ENCODE peak calls at places on chromosomes 7 and 10, in six cellular contexts. Z, F, O, X, R and K are unnamed samples.

GRCh38 chr7:5607958-5608656 is 173.4 kb downstream of the RNF216 start:
- DNase-seq in X (no peak), Z (no peak), F (no peak), R (no peak), O (no peak), K (no peak)

GRCh38 chr10:58513189-58514101 is 773 bp downstream of the BICC1 start:
- DNase-seq in O (peak; percentile 1), R (peak; percentile 8), X (peak; percentile 9), F (peak; percentile 53), Z (peak; percentile 1), K (no peak)

GRCh38 chr7:80481196-80481884 is 30.5 kb downstream of the GNAT3 start:
- DNase-seq in X (peak; percentile 82), O (no peak), F (no peak), Z (no peak), R (no peak), K (no peak)

GRCh38 chr7:127654404-127655392 is 2.7 kb downstream of the SND1 start:
- DNase-seq in Z (peak; percentile 7), X (no peak), F (no peak), R (no peak), O (no peak), K (no peak)

GRCh38 chr10:6924166-6924565 is 344.1 kb upstream of the PRKCQ start:
- DNase-seq in O (no peak), Z (no peak), F (no peak), X (no peak), R (no peak), K (no peak)

GRCh38 chr7:84181628-84182027 is 13.0 kb downstream of the SEMA3A start:
- DNase-seq in X (no peak), F (no peak), R (no peak), Z (no peak), O (no peak), K (no peak)

GRCh38 chr10:29026065-29026797 is 262.6 kb upstream of the LYZL1 start:
- DNase-seq in F (no peak), O (no peak), X (no peak), Z (no peak), R (no peak), K (no peak)

GRCh38 chr10:108404155-108404554 is 1239.6 kb upstream of the SORCS1 start:
- DNase-seq in F (no peak), R (no peak), X (no peak), O (no peak), Z (no peak), K (no peak)

GRCh38 chr10:7260912-7261700 is 149.7 kb downstream of the SFMBT2 start:
- DNase-seq in F (no peak), O (no peak), X (no peak), R (no peak), Z (peak; percentile 15), K (no peak)

GRCh38 chr10:78931333-78932083 is 137.3 kb upstream of the ZMIZ1 start:
- DNase-seq in R (no peak), O (no peak), X (peak; percentile 6), Z (no peak), F (peak; percentile 54), K (no peak)

GRCh38 chr10:34967411-34967880 is 122.7 kb downstream of the CUL2 start:
- DNase-seq in O (peak; percentile 27), F (peak; percentile 33), Z (no peak), R (peak; percentile 28), X (no peak), K (no peak)

GRCh38 chr7:81410471-81411117 is 359.3 kb downstream of the HGF start:
- DNase-seq in Z (no peak), F (no peak), O (no peak), R (no peak), X (peak; percentile 66), K (no peak)

GRCh38 chr10:490891-491571 is 198.4 kb downstream of the DIP2C start:
- DNase-seq in X (no peak), Z (no peak), O (peak; percentile 70), R (peak; percentile 49), F (peak; percentile 50), K (no peak)

GRCh38 chr10:56823849-56824248 is 462.8 kb upstream of the ZWINT start:
- DNase-seq in F (no peak), R (no peak), X (peak; percentile 1), Z (no peak), O (no peak), K (peak; percentile 31)

GRCh38 chr10:91077549-91078017 is 142.9 kb upstream of the PCGF5 start:
- DNase-seq in O (no peak), F (peak; percentile 87), X (peak; percentile 74), Z (no peak), R (no peak), K (no peak)

GRCh38 chr7:66211429-66211828 is 6.3 kb downstream of the TPST1 start:
- DNase-seq in O (no peak), R (no peak), X (no peak), F (no peak), Z (no peak), K (no peak)

GRCh38 chr10:124458473-124458872 is 3.1 kb upstream of the LHPP start:
- DNase-seq in X (no peak), F (no peak), O (no peak), R (no peak), Z (no peak), K (no peak)

GRCh38 chr10:78861456-78862327 is 207.1 kb upstream of the ZMIZ1 start:
- DNase-seq in R (no peak), Z (no peak), F (no peak), O (no peak), X (no peak), K (no peak)

GRCh38 chr10:78164687-78165086 is 131.0 kb downstream of the RPS24 start:
- DNase-seq in Z (no peak), F (no peak), R (no peak), X (no peak), O (no peak), K (no peak)

GRCh38 chr10:61452655-61453641 is at the start of gene TMEM26:
- DNase-seq in X (no peak), R (peak; percentile 3), O (peak; percentile 58), Z (peak; percentile 5), F (peak; percentile 15), K (no peak)

GRCh38 chr10:62610649-62611229 is 193.8 kb upstream of the ADO start:
- DNase-seq in R (no peak), Z (peak; percentile 86), O (peak; percentile 46), F (peak; percentile 41), X (peak; percentile 4), K (peak; percentile 49)

GRCh38 chr7:138125598-138126111 is 49.4 kb downstream of the AKR1D1 start:
- DNase-seq in F (no peak), X (no peak), R (no peak), Z (no peak), O (no peak), K (no peak)

GRCh38 chr7:924541-925231 is 29.8 kb downstream of the ADAP1 start:
- DNase-seq in R (no peak), X (no peak), F (no peak), O (no peak), Z (peak; percentile 97), K (no peak)

GRCh38 chr10:30467939-30468338 is 34.0 kb downstream of the MAP3K8 start:
- DNase-seq in O (no peak), X (no peak), R (no peak), Z (no peak), F (no peak), K (no peak)